ENCODE peak calls at places on chromosomes 7 and 10, in six cellular contexts. L is GM19239; W is stimulated activated naive CD8-positive, alpha-beta T cell treated with anti-CD3 and anti-CD28 coated beads, Interleukin-15, Interleukin-2, amounts not matched to agents 100 U/mL and 50 U/mL, for 24 hours; P is cerebellar cortex; S is activated naive CD4-positive, alpha-beta T cell treated with anti-CD3 and anti-CD28 coated beads, Interleukin-2, amount 50 U/mL, for 16 hours; Z is activated T-helper 1 cell treated with Interleukin-2 at 50 U/mL for 16 hours. V is an unnamed sample.
A peak's percentile ranks its signal among the peaks of the same experiment; 100 is the strongest.

GRCh38 chr7:114175140-114175539 is 239.5 kb upstream of the FOXP2 start:
- DNase-seq in W (no peak), P (no peak), L (no peak), Z (no peak), S (no peak), V (no peak)

GRCh38 chr10:132493756-132494290 is 43.8 kb upstream of the INPP5A start:
- DNase-seq in W (no peak), Z (no peak), L (no peak), S (no peak), P (no peak), V (no peak)

GRCh38 chr7:114150704-114151103 is 231.9 kb upstream of the PPP1R3A start:
- DNase-seq in Z (no peak), S (no peak), P (no peak), L (no peak), W (no peak), V (no peak)

GRCh38 chr10:98910048-98910447 is 325.6 kb downstream of the HPSE2 start:
- DNase-seq in Z (no peak), L (no peak), W (no peak), S (no peak), P (no peak), V (no peak)

GRCh38 chr10:178208-178607 is 43.0 kb downstream of the ZMYND11 start:
- DNase-seq in W (no peak), S (no peak), P (peak; percentile 59), L (no peak), Z (no peak), V (no peak)

GRCh38 chr10:4334853-4335252 is 491.2 kb upstream of the AKR1E2 start:
- DNase-seq in L (no peak), P (no peak), Z (no peak), W (no peak), S (no peak), V (no peak)

GRCh38 chr7:87075671-87076404 is 16.4 kb upstream of the ELAPOR2 start:
- DNase-seq in P (no peak), L (no peak), W (no peak), S (no peak), Z (no peak), V (no peak)

GRCh38 chr7:100152404-100152803 is 3.7 kb downstream of the LAMTOR4 start:
- DNase-seq in W (no peak), P (no peak), L (no peak), Z (no peak), S (no peak), V (no peak)

GRCh38 chr7:120857558-120858298 is at the start of gene TSPAN12:
- DNase-seq in W (peak; percentile 63), P (peak; percentile 54), S (peak; percentile 50), Z (peak; percentile 22), L (peak; percentile 65), V (peak; percentile 96)

V was measured in Caki2.